ENCODE peak calls at places on chromosomes 11 and 22, in nine cellular contexts. J, U, M, C, K, I, D, A and O are unnamed samples.

GRCh38 chr11:65553301-65554001 is 4.7 kb downstream of the LTBP3 start:
- DNase-seq in A (peak; percentile 76), K (no peak), D (peak; percentile 90), J (no peak), C (no peak), I (no peak), U (no peak), M (no peak), O (peak; percentile 45)

GRCh38 chr11:2827792-2828191 is 57.8 kb downstream of the CDKN1C start:
- DNase-seq in C (no peak), K (no peak), A (no peak), J (no peak), I (no peak), M (no peak), U (no peak), D (no peak), O (no peak)

GRCh38 chr11:65672982-65673381 is 10.3 kb upstream of the RELA start:
- DNase-seq in I (no peak), C (no peak), J (no peak), D (no peak), K (no peak), M (no peak), A (no peak), U (no peak), O (no peak)

GRCh38 chr11:14520086-14520901 is at the start of gene PSMA1:
- DNase-seq in M (peak; percentile 92), I (peak; percentile 96), C (peak; percentile 89), K (peak; percentile 97), A (peak; percentile 97), J (peak; percentile 85), U (peak; percentile 93), D (peak; percentile 96), O (peak; percentile 92)

GRCh38 chr22:31211862-31212730 is at the start of gene LIMK2:
- DNase-seq in C (peak; percentile 76), K (peak; percentile 82), J (peak; percentile 94), M (peak; percentile 86), U (peak; percentile 94), A (peak; percentile 97), D (peak; percentile 96), I (peak; percentile 77), O (peak; percentile 99)

GRCh38 chr11:128297111-128297651 is 290.2 kb downstream of the ETS1 start:
- DNase-seq in U (no peak), M (no peak), A (no peak), I (no peak), C (no peak), J (no peak), D (no peak), K (no peak), O (no peak)

GRCh38 chr11:133570376-133570775 is 38.1 kb upstream of the OPCML start:
- DNase-seq in A (no peak), I (no peak), C (no peak), U (no peak), K (no peak), D (no peak), M (no peak), J (no peak), O (no peak)

GRCh38 chr11:108084811-108085210 is 36.6 kb upstream of the ACAT1 start:
- DNase-seq in K (no peak), A (no peak), M (no peak), D (no peak), I (no peak), U (no peak), J (no peak), C (no peak), O (no peak)

GRCh38 chr22:39808087-39808486 is 85.5 kb downstream of the ENTHD1 start:
- DNase-seq in J (peak; percentile 30), D (no peak), U (no peak), M (no peak), A (peak; percentile 78), K (peak; percentile 48), C (peak; percentile 31), I (no peak), O (peak; percentile 54)
- TF ChIP-seq CTCF in J (peak; percentile 45), D (peak; percentile 46), U (no peak), M (no peak), A (peak; percentile 43), K (peak; percentile 61), C (peak; percentile 70), I (peak; percentile 59), O (no peak)

DNA sequence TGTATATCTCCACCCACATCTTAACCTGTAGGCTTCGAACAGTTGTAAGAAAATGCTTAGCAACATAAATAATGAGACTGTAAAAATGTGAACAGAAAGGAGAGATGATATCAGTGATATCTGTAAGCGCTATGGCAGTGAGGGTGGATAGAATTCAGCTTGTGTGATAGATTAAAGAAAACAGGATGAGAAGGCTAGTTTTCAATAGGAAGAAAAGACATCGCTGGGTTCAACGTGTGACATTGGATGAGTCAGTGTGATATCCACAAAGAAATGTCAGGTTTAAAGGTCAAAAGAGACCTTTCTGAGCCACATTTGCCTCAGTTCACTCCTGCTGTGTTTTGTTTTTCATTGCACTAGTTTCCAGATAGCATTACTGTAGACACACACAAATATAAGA is 13.7 kb upstream of the RFPL3 start:
- DNase-seq in M (no peak), U (no peak), D (no peak), A (no peak), I (no peak), J (no peak), C (no peak), K (no peak), O (no peak)
- TF ChIP-seq CTCF in M (no peak), U (no peak), D (no peak), A (no peak), I (no peak), J (no peak), C (no peak), K (no peak), O (no peak)

GRCh38 chr11:89625171-89625570 is 84.9 kb upstream of the TRIM77 start:
- DNase-seq in M (no peak), D (no peak), I (no peak), A (no peak), J (no peak), U (no peak), K (no peak), C (no peak), O (peak; percentile 16)
- TF ChIP-seq CTCF in M (no peak), D (peak; percentile 7), I (peak; percentile 42), A (peak; percentile 19), J (peak; percentile 43), U (no peak), K (no peak), C (peak; percentile 39), O (peak; percentile 35)

GRCh38 chr22:40156001-40156516 is 21.7 kb upstream of the TNRC6B start:
- DNase-seq in U (no peak), M (peak; percentile 60), A (peak; percentile 31), D (peak; percentile 11), C (peak; percentile 51), I (peak; percentile 60), K (peak; percentile 47), J (no peak), O (no peak)
- TF ChIP-seq CTCF in U (no peak), M (peak; percentile 34), A (no peak), D (peak; percentile 5), C (peak; percentile 15), I (peak; percentile 44), K (peak; percentile 13), J (no peak), O (no peak)

GRCh38 chr11:119155733-119156492 is 7.1 kb downstream of the ABCG4 start:
- DNase-seq in K (no peak), J (no peak), D (peak; percentile 18), C (peak; percentile 43), M (peak; percentile 26), U (no peak), A (peak; percentile 52), I (no peak), O (peak; percentile 33)
- TF ChIP-seq CTCF in K (no peak), J (peak; percentile 26), D (peak; percentile 33), C (peak; percentile 58), M (no peak), U (peak; percentile 18), A (peak; percentile 41), I (peak; percentile 51), O (peak; percentile 20)

DNA sequence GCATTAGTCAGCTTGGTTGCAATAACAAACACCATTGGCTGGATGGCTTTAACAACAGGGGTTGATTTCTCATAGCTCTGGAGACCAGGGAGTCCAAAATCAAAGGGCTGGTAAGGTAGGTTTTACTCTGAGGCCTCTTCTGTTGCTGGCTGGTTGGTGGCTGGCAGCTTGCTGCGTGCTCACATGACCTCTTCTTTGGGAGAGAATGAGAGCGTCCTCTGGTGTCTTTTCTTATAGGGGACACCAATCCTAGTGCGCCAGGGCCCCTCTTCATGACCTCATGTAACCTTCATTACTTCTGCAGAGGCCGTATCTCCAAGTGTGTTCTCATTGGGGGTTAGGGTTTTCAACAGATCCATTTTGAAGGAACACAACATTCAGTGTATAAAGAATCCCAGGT is 1308.3 kb downstream of the TBC1D22A start:
- DNase-seq in J (no peak), I (no peak), A (peak; percentile 26), C (no peak), M (no peak), D (no peak), K (no peak), U (no peak), O (no peak)
- TF ChIP-seq CTCF in J (no peak), I (no peak), A (no peak), C (no peak), M (no peak), D (no peak), K (no peak), U (no peak), O (no peak)